ENCODE peak calls at places on chromosomes 12 and 14, in four cellular contexts. N, D, E and K are unnamed samples.

GRCh38 chr12:14827043-14827442 is 13.1 kb upstream of the SMCO3 start:
- DNase-seq in N (no peak), D (no peak), E (no peak), K (no peak)

GRCh38 chr12:115160290-115161108 is 476.5 kb upstream of the TBX3 start:
- DNase-seq in N (no peak), D (no peak), E (no peak), K (no peak)

GRCh38 chr14:38065101-38065762 is 142.5 kb upstream of the SSTR1 start:
- DNase-seq in N (no peak), D (no peak), E (no peak), K (no peak)

GRCh38 chr12:46459881-46460545 is 87.4 kb upstream of the SLC38A2 start:
- DNase-seq in N (peak), D (no peak), E (no peak), K (no peak)

GRCh38 chr12:10395390-10395998 is 5.7 kb upstream of the KLRK1 start:
- DNase-seq in N (no peak), D (no peak), E (no peak), K (no peak)

GRCh38 chr14:95097385-95097784 is 59.9 kb downstream of the DICER1 start:
- DNase-seq in N (no peak), D (no peak), E (no peak), K (no peak)

GRCh38 chr14:102140027-102140749 is 491 bp downstream of the WDR20 start:
- DNase-seq in N (no peak), D (no peak), E (peak), K (peak)

GRCh38 chr14:49957089-49957852 is 64.4 kb downstream of the ARF6 start:
- DNase-seq in N (no peak), D (no peak), E (no peak), K (no peak)

GRCh38 chr12:92505373-92506340 is 197.1 kb upstream of the PLEKHG7 start:
- DNase-seq in N (peak), D (peak), E (peak), K (peak)

GRCh38 chr12:24494401-24494800 is 454.5 kb downstream of the BCAT1 start:
- DNase-seq in N (no peak), D (no peak), E (no peak), K (no peak)

GRCh38 chr14:75138492-75138891 is 11.6 kb upstream of the NEK9 start:
- DNase-seq in N (no peak), D (no peak), E (no peak), K (no peak)

GRCh38 chr12:48105867-48106563 is at the start of gene SENP1:
- DNase-seq in N (peak), D (peak), E (peak), K (peak)

GRCh38 chr12:106046301-106046846 is 92.4 kb downstream of the NUAK1 start:
- DNase-seq in N (no peak), D (no peak), E (no peak), K (no peak)

GRCh38 chr14:49641697-49642129 is 6.7 kb upstream of the DNAAF2 start:
- DNase-seq in N (no peak), D (no peak), E (no peak), K (no peak)

GRCh38 chr14:76768201-76768656 is 7.0 kb downstream of the VASH1 start:
- DNase-seq in N (peak), D (peak), E (no peak), K (peak)

GRCh38 chr12:31715283-31715825 is 13.5 kb downstream of the AMN1 start:
- DNase-seq in N (peak), D (no peak), E (no peak), K (no peak)

GRCh38 chr12:91178139-91178561 is 4.5 kb downstream of the DCN start:
- DNase-seq in N (no peak), D (no peak), E (no peak), K (no peak)